ENCODE peak calls at places on chromosomes 16 and 17, in ten cellular contexts. One of them, this sample, is unnamed. For H3K4me1 and H3K36me3, the result is how much of the 10 kb centered on the place peaks cover.

GRCh38 chr17:81064746-81065475 is 30.0 kb downstream of the BAIAP2 start:
- DNase-seq in sigmoid colon: no peak
- DNase-seq in spleen: no peak
- DNase-seq in uterus: no peak
- DNase-seq in adrenal gland: no peak
- DNase-seq in stomach: peak
- DNase-seq in body of pancreas: no peak
- DNase-seq in thyroid gland: peak
- DNase-seq in esophagus squamous epithelium: no peak
- DNase-seq in breast epithelium: no peak
- DNase-seq in this sample: no peak

GRCh38 chr16:22220076-22220453 is 14.0 kb downstream of the EEF2K start:
- DNase-seq in esophagus squamous epithelium: no peak
- DNase-seq in adrenal gland: no peak
- DNase-seq in sigmoid colon: peak
- DNase-seq in uterus: peak
- DNase-seq in stomach: no peak
- DNase-seq in thyroid gland: no peak
- DNase-seq in spleen: no peak
- DNase-seq in breast epithelium: no peak
- DNase-seq in body of pancreas: peak
- DNase-seq in this sample: no peak

GRCh38 chr17:48597775-48598631 is 4.4 kb upstream of the HOXB5 start:
- DNase-seq in body of pancreas: peak
- DNase-seq in breast epithelium: no peak
- DNase-seq in thyroid gland: no peak
- DNase-seq in spleen: peak
- DNase-seq in sigmoid colon: peak
- DNase-seq in uterus: peak
- DNase-seq in adrenal gland: peak
- DNase-seq in stomach: peak
- DNase-seq in esophagus squamous epithelium: no peak
- DNase-seq in this sample: no peak

GRCh38 chr17:1298616-1299015 is 19.2 kb downstream of the TRARG1 start:
- DNase-seq in sigmoid colon: no peak
- DNase-seq in esophagus squamous epithelium: no peak
- DNase-seq in adrenal gland: no peak
- DNase-seq in breast epithelium: no peak
- DNase-seq in uterus: no peak
- DNase-seq in thyroid gland: peak
- DNase-seq in stomach: no peak
- DNase-seq in spleen: no peak
- DNase-seq in body of pancreas: no peak
- DNase-seq in this sample: no peak

GRCh38 chr17:2682304-2682938 is 29.1 kb downstream of the CLUH start:
- DNase-seq in body of pancreas: no peak
- DNase-seq in breast epithelium: no peak
- DNase-seq in uterus: no peak
- DNase-seq in sigmoid colon: no peak
- DNase-seq in spleen: no peak
- DNase-seq in esophagus squamous epithelium: no peak
- DNase-seq in adrenal gland: no peak
- DNase-seq in stomach: no peak
- DNase-seq in thyroid gland: no peak
- DNase-seq in this sample: no peak

GRCh38 chr17:4407851-4408250 is 25.9 kb upstream of the SPNS3 start:
- DNase-seq in spleen: no peak
- DNase-seq in esophagus squamous epithelium: no peak
- DNase-seq in stomach: peak
- DNase-seq in thyroid gland: no peak
- DNase-seq in breast epithelium: no peak
- DNase-seq in body of pancreas: peak
- DNase-seq in uterus: no peak
- DNase-seq in sigmoid colon: no peak
- DNase-seq in adrenal gland: no peak
- DNase-seq in this sample: no peak

GRCh38 chr16:51723016-51723724 is 572.1 kb upstream of the SALL1 start:
- DNase-seq in breast epithelium: no peak
- DNase-seq in uterus: no peak
- DNase-seq in adrenal gland: no peak
- DNase-seq in thyroid gland: no peak
- DNase-seq in body of pancreas: no peak
- DNase-seq in sigmoid colon: no peak
- DNase-seq in esophagus squamous epithelium: no peak
- DNase-seq in stomach: no peak
- DNase-seq in spleen: no peak
- DNase-seq in this sample: no peak

GRCh38 chr17:1709403-1709891 is 730 bp downstream of the TLCD2 start:
- DNase-seq in sigmoid colon: no peak
- DNase-seq in spleen: no peak
- DNase-seq in esophagus squamous epithelium: no peak
- DNase-seq in thyroid gland: no peak
- DNase-seq in uterus: no peak
- DNase-seq in adrenal gland: peak
- DNase-seq in breast epithelium: no peak
- DNase-seq in body of pancreas: no peak
- DNase-seq in stomach: no peak
- DNase-seq in this sample: no peak

GRCh38 chr16:30352488-30353401 is 2.4 kb downstream of the CD2BP2 start:
- DNase-seq in adrenal gland: no peak
- DNase-seq in sigmoid colon: no peak
- DNase-seq in uterus: no peak
- DNase-seq in spleen: peak
- DNase-seq in thyroid gland: no peak
- DNase-seq in stomach: no peak
- DNase-seq in esophagus squamous epithelium: no peak
- DNase-seq in breast epithelium: peak
- DNase-seq in body of pancreas: no peak
- DNase-seq in this sample: no peak

GRCh38 chr17:17044846-17045561 is 2.7 kb downstream of the MPRIP start:
- DNase-seq in thyroid gland: peak
- DNase-seq in uterus: peak
- DNase-seq in adrenal gland: peak
- DNase-seq in stomach: peak
- DNase-seq in spleen: peak
- DNase-seq in body of pancreas: no peak
- DNase-seq in esophagus squamous epithelium: no peak
- DNase-seq in breast epithelium: peak
- DNase-seq in sigmoid colon: peak
- DNase-seq in this sample: peak

DNA sequence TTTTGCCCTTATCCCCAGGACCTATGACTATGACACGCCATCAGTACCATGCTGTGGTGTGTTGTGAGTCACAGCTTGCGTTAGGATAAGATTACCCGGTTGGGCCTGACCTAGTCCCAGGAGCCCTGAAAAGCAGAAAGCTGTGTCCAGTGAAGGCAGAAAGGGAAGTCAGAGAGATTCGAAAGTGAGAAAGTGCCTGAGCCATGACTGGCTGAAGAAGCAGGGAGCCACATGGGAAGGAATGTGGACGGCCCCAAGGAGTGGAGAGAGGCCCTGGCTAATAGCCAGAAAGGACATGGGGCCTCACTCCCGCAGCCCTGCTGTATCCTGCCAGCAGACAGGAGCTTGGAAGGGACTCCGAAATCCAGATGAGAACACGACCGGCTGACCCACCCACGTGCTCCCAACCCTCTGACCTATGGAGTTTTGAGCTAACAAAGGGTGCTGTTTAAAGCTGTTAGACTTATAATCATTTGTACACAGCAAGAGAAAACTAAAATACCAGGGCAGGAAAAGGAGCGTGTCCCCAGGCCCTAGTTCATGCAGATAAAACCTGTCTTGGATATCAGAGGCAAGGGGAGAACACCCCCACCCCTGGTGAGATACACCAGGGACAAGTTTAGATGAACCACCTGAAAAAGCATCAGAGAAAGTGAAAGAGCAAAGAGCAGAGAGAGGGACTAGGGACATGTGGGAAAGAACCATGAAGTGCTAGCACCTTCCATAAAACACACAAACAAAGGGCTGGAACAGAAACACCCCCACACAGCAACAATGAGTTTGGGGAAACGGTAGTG is 115.3 kb downstream of the SLC39A11 start:
- DNase-seq in thyroid gland: peak
- DNase-seq in body of pancreas: peak
- DNase-seq in stomach: peak
- DNase-seq in breast epithelium: no peak
- DNase-seq in uterus: peak
- DNase-seq in esophagus squamous epithelium: no peak
- DNase-seq in adrenal gland: peak
- DNase-seq in sigmoid colon: peak
- DNase-seq in spleen: no peak
- DNase-seq in this sample: peak
- TF ChIP-seq POLR2A in thyroid gland: no peak
- TF ChIP-seq POLR2A in body of pancreas: no peak
- TF ChIP-seq POLR2A in stomach: no peak
- TF ChIP-seq POLR2A in breast epithelium: peak
- TF ChIP-seq POLR2A in uterus: no peak
- TF ChIP-seq POLR2A in esophagus squamous epithelium: no peak
- TF ChIP-seq POLR2A in adrenal gland: peak
- TF ChIP-seq POLR2A in sigmoid colon: no peak
- TF ChIP-seq POLR2A in spleen: no peak
- TF ChIP-seq POLR2A in this sample: no peak

GRCh38 chr17:66537518-66537917 is 235.1 kb downstream of the PRKCA start:
- DNase-seq in sigmoid colon: no peak
- DNase-seq in adrenal gland: no peak
- DNase-seq in uterus: no peak
- DNase-seq in breast epithelium: no peak
- DNase-seq in thyroid gland: no peak
- DNase-seq in esophagus squamous epithelium: no peak
- DNase-seq in body of pancreas: no peak
- DNase-seq in spleen: no peak
- DNase-seq in stomach: no peak
- DNase-seq in this sample: no peak
- H3K4me1 ChIP-seq in sigmoid colon: half or more
- H3K4me1 ChIP-seq in adrenal gland: under half
- H3K4me1 ChIP-seq in uterus: under half
- H3K4me1 ChIP-seq in breast epithelium: under half
- H3K4me1 ChIP-seq in thyroid gland: under half
- H3K4me1 ChIP-seq in esophagus squamous epithelium: under half
- H3K4me1 ChIP-seq in body of pancreas: under half
- H3K4me1 ChIP-seq in spleen: under half
- H3K4me1 ChIP-seq in stomach: under half
- H3K4me1 ChIP-seq in this sample: under half

DNA sequence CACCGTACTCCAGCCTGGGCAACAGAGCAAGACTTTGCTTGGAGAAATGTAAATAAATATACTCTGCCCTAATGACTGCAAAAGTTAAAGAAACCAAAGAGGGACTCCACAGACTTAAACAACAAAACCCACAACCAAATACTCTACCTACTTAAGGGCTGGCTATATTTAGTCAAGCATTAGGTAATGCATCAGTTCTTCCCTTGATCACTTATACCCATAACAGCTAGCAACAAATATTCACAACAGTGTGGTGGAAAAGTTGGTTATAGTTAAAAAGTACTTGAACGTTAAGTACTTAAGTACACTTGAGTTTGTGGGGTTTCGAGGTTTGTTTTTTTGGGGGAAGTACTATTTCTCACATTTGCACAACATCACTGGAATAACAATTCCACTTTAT is 5.4 kb upstream of the HEXIM2 start:
- DNase-seq in esophagus squamous epithelium: no peak
- DNase-seq in sigmoid colon: no peak
- DNase-seq in body of pancreas: no peak
- DNase-seq in breast epithelium: no peak
- DNase-seq in spleen: no peak
- DNase-seq in uterus: no peak
- DNase-seq in stomach: no peak
- DNase-seq in adrenal gland: no peak
- DNase-seq in thyroid gland: no peak
- DNase-seq in this sample: no peak
- H3K36me3 ChIP-seq in esophagus squamous epithelium: under half
- H3K36me3 ChIP-seq in sigmoid colon: under half
- H3K36me3 ChIP-seq in body of pancreas: under half
- H3K36me3 ChIP-seq in breast epithelium: under half
- H3K36me3 ChIP-seq in spleen: under half
- H3K36me3 ChIP-seq in uterus: under half
- H3K36me3 ChIP-seq in stomach: under half
- H3K36me3 ChIP-seq in adrenal gland: under half
- H3K36me3 ChIP-seq in thyroid gland: under half
- H3K36me3 ChIP-seq in this sample: under half

GRCh38 chr17:75820411-75821080 is 23.7 kb downstream of the UNC13D start:
- DNase-seq in uterus: no peak
- DNase-seq in adrenal gland: no peak
- DNase-seq in body of pancreas: no peak
- DNase-seq in spleen: no peak
- DNase-seq in sigmoid colon: no peak
- DNase-seq in thyroid gland: no peak
- DNase-seq in stomach: no peak
- DNase-seq in esophagus squamous epithelium: no peak
- DNase-seq in breast epithelium: no peak
- DNase-seq in this sample: no peak

GRCh38 chr17:75821552-75821951 is 22.7 kb downstream of the UNC13D start:
- DNase-seq in sigmoid colon: no peak
- DNase-seq in spleen: no peak
- DNase-seq in stomach: no peak
- DNase-seq in body of pancreas: no peak
- DNase-seq in uterus: no peak
- DNase-seq in adrenal gland: no peak
- DNase-seq in thyroid gland: no peak
- DNase-seq in breast epithelium: no peak
- DNase-seq in esophagus squamous epithelium: no peak
- DNase-seq in this sample: no peak

GRCh38 chr17:75823257-75824041 is 20.8 kb downstream of the UNC13D start:
- DNase-seq in sigmoid colon: no peak
- DNase-seq in esophagus squamous epithelium: no peak
- DNase-seq in adrenal gland: no peak
- DNase-seq in body of pancreas: no peak
- DNase-seq in stomach: no peak
- DNase-seq in uterus: no peak
- DNase-seq in breast epithelium: no peak
- DNase-seq in spleen: no peak
- DNase-seq in thyroid gland: no peak
- DNase-seq in this sample: no peak

GRCh38 chr17:75822800-75823166 is 21.4 kb downstream of the UNC13D start:
- DNase-seq in sigmoid colon: no peak
- DNase-seq in adrenal gland: no peak
- DNase-seq in thyroid gland: no peak
- DNase-seq in stomach: no peak
- DNase-seq in uterus: no peak
- DNase-seq in breast epithelium: no peak
- DNase-seq in spleen: no peak
- DNase-seq in body of pancreas: no peak
- DNase-seq in esophagus squamous epithelium: no peak
- DNase-seq in this sample: no peak

DNA sequence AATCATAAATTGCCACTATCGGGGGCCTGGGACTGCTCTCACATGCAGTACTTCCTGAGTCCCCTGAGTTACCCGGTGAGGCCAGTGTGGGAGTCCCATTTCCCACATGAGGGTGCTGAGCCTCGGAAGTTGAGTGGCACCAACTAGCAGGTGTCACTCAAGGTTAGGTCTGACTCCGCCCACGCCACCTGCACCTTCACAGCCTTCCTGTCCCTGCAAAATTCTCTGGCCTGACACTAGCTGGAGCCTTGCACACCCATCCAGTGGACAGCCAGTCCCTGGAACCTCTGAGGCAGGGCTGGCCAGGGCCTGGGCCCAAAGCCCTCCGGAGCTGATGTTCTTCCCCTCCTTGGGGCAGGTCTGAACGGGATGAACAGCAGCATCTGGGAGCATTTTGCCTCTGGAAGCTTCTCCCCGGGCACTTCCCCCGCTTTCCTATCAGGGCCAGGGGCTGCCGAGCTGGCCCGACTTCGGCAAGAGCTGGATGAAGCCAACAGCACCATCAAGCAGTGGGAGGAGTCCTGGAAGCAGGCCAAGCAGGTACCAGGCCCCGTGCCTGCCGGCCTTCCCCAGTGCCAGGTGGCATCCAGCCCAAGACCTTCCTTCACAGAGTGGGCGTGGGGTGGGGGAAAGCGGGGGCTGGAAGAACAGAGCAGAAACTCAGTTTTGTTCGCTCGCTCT is 21.9 kb downstream of the UNC13D start:
- DNase-seq in stomach: peak
- DNase-seq in spleen: no peak
- DNase-seq in breast epithelium: no peak
- DNase-seq in sigmoid colon: no peak
- DNase-seq in thyroid gland: peak
- DNase-seq in adrenal gland: peak
- DNase-seq in body of pancreas: peak
- DNase-seq in uterus: peak
- DNase-seq in esophagus squamous epithelium: no peak
- DNase-seq in this sample: peak
- TF ChIP-seq POLR2A in stomach: no peak
- TF ChIP-seq POLR2A in spleen: no peak
- TF ChIP-seq POLR2A in breast epithelium: no peak
- TF ChIP-seq POLR2A in sigmoid colon: no peak
- TF ChIP-seq POLR2A in thyroid gland: no peak
- TF ChIP-seq POLR2A in adrenal gland: no peak
- TF ChIP-seq POLR2A in body of pancreas: no peak
- TF ChIP-seq POLR2A in uterus: no peak
- TF ChIP-seq POLR2A in esophagus squamous epithelium: no peak
- TF ChIP-seq POLR2A in this sample: no peak